ENCODE peak calls at places on chromosomes 13 and 19, in five cellular contexts. G is cardiac fibroblast, I is astrocyte, T is skeletal muscle cell, A is aorta. J is an unnamed sample.

GRCh38 chr13:29567411-29567810 is 28.1 kb downstream of the SLC7A1 start:
- DNase-seq in G (no peak), I (no peak), T (no peak), A (no peak), J (no peak)

GRCh38 chr19:42086770-42087550 is 11.0 kb downstream of the ZNF574 start:
- DNase-seq in G (no peak), I (no peak), T (no peak), A (peak; percentile 21), J (no peak)

GRCh38 chr13:72643339-72643989 is 84.0 kb downstream of the MZT1 start:
- DNase-seq in G (peak; percentile 63), I (peak; percentile 6), T (no peak), A (peak; percentile 51), J (peak; percentile 33)

GRCh38 chr13:71492346-71492871 is 374.6 kb downstream of the DACH1 start:
- DNase-seq in G (no peak), I (no peak), T (no peak), A (no peak), J (no peak)

GRCh38 chr19:1847684-1848398 is 442 bp downstream of the REXO1 start:
- DNase-seq in G (peak; percentile 66), I (no peak), T (no peak), A (no peak), J (no peak)

GRCh38 chr13:79647518-79647917 is 166.6 kb downstream of the NDFIP2 start:
- DNase-seq in G (no peak), I (no peak), T (peak; percentile 42), A (no peak), J (no peak)

GRCh38 chr13:21850013-21851006 is 179.4 kb downstream of the FGF9 start:
- DNase-seq in G (peak; percentile 4), I (no peak), T (no peak), A (no peak), J (no peak)

GRCh38 chr13:60990032-60990733 is 425.5 kb downstream of the PCDH20 start:
- DNase-seq in G (no peak), I (no peak), T (no peak), A (no peak), J (peak; percentile 19)

GRCh38 chr19:5205937-5206750 is 134.5 kb downstream of the PTPRS start:
- DNase-seq in G (no peak), I (no peak), T (no peak), A (no peak), J (no peak)

GRCh38 chr19:12785431-12786011 is 5.8 kb upstream of the JUNB start:
- DNase-seq in G (no peak), I (no peak), T (no peak), A (peak; percentile 73), J (no peak)

GRCh38 chr19:50167314-50167721 is 4.2 kb upstream of the IZUMO2 start:
- DNase-seq in G (no peak), I (no peak), T (no peak), A (no peak), J (no peak)

GRCh38 chr13:75319244-75319643 is 162.7 kb downstream of the TBC1D4 start:
- DNase-seq in G (no peak), I (peak; percentile 57), T (no peak), A (no peak), J (no peak)

DNA sequence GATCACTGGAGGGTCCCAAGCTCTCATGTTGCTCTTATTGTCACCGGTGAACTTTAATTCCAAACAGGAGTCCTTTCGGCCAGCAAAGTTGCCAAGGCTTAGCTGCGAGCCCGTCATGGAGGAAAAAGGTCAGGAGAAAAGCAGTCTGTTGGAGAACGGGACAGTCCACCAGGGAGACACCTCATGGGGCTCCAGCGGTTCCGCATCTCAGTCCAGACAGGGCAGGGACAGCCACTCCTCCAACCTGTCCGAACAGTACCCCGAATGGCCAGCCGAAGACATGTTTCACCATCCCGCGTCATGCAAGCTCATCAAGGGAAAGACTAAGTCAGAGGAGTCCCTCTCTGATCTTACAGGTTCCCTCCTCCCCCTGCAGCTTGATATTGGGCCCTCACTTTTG is 10.4 kb downstream of the ZNF91 start:
- DNase-seq in G (no peak), I (no peak), T (no peak), A (no peak), J (no peak)
- H3K4me3 ChIP-seq in G (no peak overlapping the region), I (no peak overlapping the region), T (no peak overlapping the region), A (no peak overlapping the region), J (no peak overlapping the region)

GRCh38 chr19:46494936-46495788 is 505 bp downstream of the PNMA8B start:
- DNase-seq in G (no peak), I (no peak), T (no peak), A (peak; percentile 46), J (no peak)
- H3K4me3 ChIP-seq in G (peak overlapping the region; percentile 31), I (peak overlapping the region; percentile 37), T (peak overlapping the region; percentile 47), A (no peak overlapping the region), J (peak overlapping the region; percentile 33)

DNA sequence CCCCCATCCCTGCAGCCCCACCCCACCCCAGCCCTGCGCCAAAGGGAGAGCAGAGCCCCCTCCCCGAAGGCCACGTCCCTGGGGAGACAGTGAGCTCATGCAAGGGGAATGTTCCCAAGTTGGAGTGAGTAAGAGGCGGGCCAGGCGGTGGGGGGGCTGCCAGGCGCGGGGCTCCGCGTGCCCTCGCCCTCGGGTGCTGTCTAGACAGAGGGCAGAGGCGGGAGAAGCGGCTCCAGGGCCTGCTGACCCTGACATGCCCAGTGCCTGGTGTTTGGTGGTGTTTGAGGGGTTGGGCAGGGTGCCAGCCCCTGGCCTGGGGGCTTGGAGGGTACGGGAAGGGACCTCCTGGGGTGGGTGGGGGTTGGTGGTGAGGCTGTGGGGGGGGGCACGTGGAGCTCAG is 1.0 kb downstream of the FSTL3 start:
- DNase-seq in G (peak; percentile 89), I (peak; percentile 80), T (peak; percentile 70), A (peak; percentile 91), J (no peak)
- H3K4me3 ChIP-seq in G (peak overlapping the region; percentile 72), I (peak overlapping the region; percentile 83), T (peak overlapping the region; percentile 74), A (peak overlapping the region; percentile 73), J (no peak overlapping the region)

DNA sequence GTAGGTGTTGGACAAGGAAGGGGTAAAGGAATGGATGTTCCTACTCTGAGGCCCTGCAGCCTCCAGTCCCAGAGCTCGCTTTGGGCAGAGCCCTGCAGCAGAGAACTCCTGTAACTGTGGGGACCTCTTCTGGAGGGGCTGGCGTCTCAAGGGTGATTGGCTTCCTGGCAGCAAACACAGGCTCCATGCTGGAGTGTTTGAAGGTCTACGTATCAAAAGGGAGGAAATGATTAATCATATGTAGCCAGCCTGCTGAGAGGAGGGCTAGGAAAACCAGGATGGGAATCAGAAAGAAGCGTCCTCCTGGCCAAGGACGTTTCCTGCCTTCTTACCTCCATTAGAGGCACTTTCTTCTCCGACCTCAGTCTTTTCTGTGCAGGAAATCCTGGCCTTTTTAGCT is 208.5 kb downstream of the TSHZ3 start:
- DNase-seq in G (peak; percentile 36), I (peak; percentile 72), T (no peak), A (no peak), J (no peak)
- H3K4me3 ChIP-seq in G (no peak overlapping the region), I (no peak overlapping the region), T (no peak overlapping the region), A (no peak overlapping the region), J (no peak overlapping the region)

DNA sequence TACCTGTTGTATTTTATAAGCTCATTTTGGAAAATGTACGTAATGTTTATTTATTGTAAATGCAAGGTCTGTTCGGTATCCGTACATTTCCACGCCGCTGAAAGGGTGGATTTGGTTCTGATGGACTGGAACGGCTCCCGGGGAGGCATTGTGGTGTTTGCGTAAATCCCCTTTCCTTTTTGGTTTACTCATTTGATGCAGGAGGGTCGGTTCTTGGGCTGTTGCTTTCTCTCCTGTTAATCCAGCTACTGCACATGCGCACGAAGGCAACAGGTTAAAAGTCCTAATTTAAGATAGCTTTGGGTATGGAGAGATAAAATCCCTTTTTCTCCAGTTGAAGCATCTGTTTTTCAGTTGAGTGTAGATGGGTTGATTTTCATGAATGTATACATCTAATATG is 224.4 kb downstream of the TM9SF2 start:
- DNase-seq in G (no peak), I (no peak), T (no peak), A (no peak), J (no peak)
- H3K4me3 ChIP-seq in G (no peak overlapping the region), I (no peak overlapping the region), T (no peak overlapping the region), A (no peak overlapping the region), J (no peak overlapping the region)